ENCODE peak calls at places on chromosomes 12 and 14, in seven cellular contexts. One of them, this sample, is unnamed.

GRCh38 chr14:69263364-69263763 is 3.4 kb downstream of the GALNT16 start:
- DNase-seq in AG09319: peak
- DNase-seq in fibroblast of mammary gland: peak
- DNase-seq in bronchial epithelial cell: peak
- DNase-seq in progenitor cell of endocrine pancreas: no peak
- DNase-seq in dorsolateral prefrontal cortex: no peak
- DNase-seq in astrocyte of the spinal cord: peak
- DNase-seq in this sample: peak

GRCh38 chr14:101791919-101792572 is 30.5 kb downstream of the PPP2R5C start:
- DNase-seq in dorsolateral prefrontal cortex: no peak
- DNase-seq in fibroblast of mammary gland: peak
- DNase-seq in astrocyte of the spinal cord: peak
- DNase-seq in AG09319: peak
- DNase-seq in progenitor cell of endocrine pancreas: no peak
- DNase-seq in bronchial epithelial cell: peak
- DNase-seq in this sample: peak

GRCh38 chr14:99075771-99076370 is 196.1 kb downstream of the BCL11B start:
- DNase-seq in bronchial epithelial cell: peak
- DNase-seq in dorsolateral prefrontal cortex: no peak
- DNase-seq in astrocyte of the spinal cord: no peak
- DNase-seq in AG09319: no peak
- DNase-seq in progenitor cell of endocrine pancreas: no peak
- DNase-seq in fibroblast of mammary gland: no peak
- DNase-seq in this sample: peak

GRCh38 chr12:17928708-17929366 is 161.2 kb downstream of the RERGL start:
- DNase-seq in AG09319: no peak
- DNase-seq in fibroblast of mammary gland: peak
- DNase-seq in astrocyte of the spinal cord: peak
- DNase-seq in progenitor cell of endocrine pancreas: no peak
- DNase-seq in dorsolateral prefrontal cortex: no peak
- DNase-seq in bronchial epithelial cell: peak
- DNase-seq in this sample: peak

GRCh38 chr14:70018713-70019201 is 139.5 kb downstream of the SMOC1 start:
- DNase-seq in dorsolateral prefrontal cortex: no peak
- DNase-seq in bronchial epithelial cell: no peak
- DNase-seq in fibroblast of mammary gland: peak
- DNase-seq in AG09319: no peak
- DNase-seq in astrocyte of the spinal cord: peak
- DNase-seq in progenitor cell of endocrine pancreas: no peak
- DNase-seq in this sample: peak

GRCh38 chr12:26692417-26692816 is 140.6 kb downstream of the ITPR2 start:
- DNase-seq in dorsolateral prefrontal cortex: no peak
- DNase-seq in astrocyte of the spinal cord: no peak
- DNase-seq in progenitor cell of endocrine pancreas: no peak
- DNase-seq in bronchial epithelial cell: no peak
- DNase-seq in fibroblast of mammary gland: no peak
- DNase-seq in AG09319: no peak
- DNase-seq in this sample: no peak

GRCh38 chr12:67088401-67089118 is 180.6 kb upstream of the CAND1 start:
- DNase-seq in progenitor cell of endocrine pancreas: no peak
- DNase-seq in dorsolateral prefrontal cortex: no peak
- DNase-seq in AG09319: no peak
- DNase-seq in astrocyte of the spinal cord: no peak
- DNase-seq in fibroblast of mammary gland: no peak
- DNase-seq in bronchial epithelial cell: no peak
- DNase-seq in this sample: no peak

GRCh38 chr12:113422030-113422900 is at the start of gene SDSL:
- DNase-seq in astrocyte of the spinal cord: peak
- DNase-seq in AG09319: peak
- DNase-seq in progenitor cell of endocrine pancreas: no peak
- DNase-seq in dorsolateral prefrontal cortex: no peak
- DNase-seq in fibroblast of mammary gland: peak
- DNase-seq in bronchial epithelial cell: peak
- DNase-seq in this sample: peak

GRCh38 chr12:102169922-102170698 is 27.5 kb downstream of the PMCH start:
- DNase-seq in fibroblast of mammary gland: peak
- DNase-seq in dorsolateral prefrontal cortex: no peak
- DNase-seq in progenitor cell of endocrine pancreas: no peak
- DNase-seq in astrocyte of the spinal cord: peak
- DNase-seq in bronchial epithelial cell: peak
- DNase-seq in AG09319: no peak
- DNase-seq in this sample: peak

GRCh38 chr12:28374556-28374955 is 184.3 kb downstream of the CCDC91 start:
- DNase-seq in progenitor cell of endocrine pancreas: no peak
- DNase-seq in bronchial epithelial cell: peak
- DNase-seq in AG09319: no peak
- DNase-seq in fibroblast of mammary gland: peak
- DNase-seq in dorsolateral prefrontal cortex: no peak
- DNase-seq in astrocyte of the spinal cord: peak
- DNase-seq in this sample: no peak

GRCh38 chr12:40137252-40137651 is 31.4 kb upstream of the SLC2A13 start:
- DNase-seq in AG09319: no peak
- DNase-seq in fibroblast of mammary gland: peak
- DNase-seq in dorsolateral prefrontal cortex: no peak
- DNase-seq in progenitor cell of endocrine pancreas: no peak
- DNase-seq in astrocyte of the spinal cord: no peak
- DNase-seq in bronchial epithelial cell: peak
- DNase-seq in this sample: no peak

GRCh38 chr12:11981174-11981733 is 89.5 kb upstream of the BCL2L14 start:
- DNase-seq in bronchial epithelial cell: peak
- DNase-seq in fibroblast of mammary gland: peak
- DNase-seq in AG09319: no peak
- DNase-seq in dorsolateral prefrontal cortex: no peak
- DNase-seq in astrocyte of the spinal cord: peak
- DNase-seq in progenitor cell of endocrine pancreas: no peak
- DNase-seq in this sample: no peak

GRCh38 chr12:8577879-8578278 is 34.8 kb downstream of the AICDA start:
- DNase-seq in bronchial epithelial cell: no peak
- DNase-seq in AG09319: no peak
- DNase-seq in fibroblast of mammary gland: no peak
- DNase-seq in astrocyte of the spinal cord: no peak
- DNase-seq in dorsolateral prefrontal cortex: no peak
- DNase-seq in progenitor cell of endocrine pancreas: no peak
- DNase-seq in this sample: no peak

GRCh38 chr12:23502259-23502658 is 447.2 kb downstream of the SOX5 start:
- DNase-seq in AG09319: no peak
- DNase-seq in astrocyte of the spinal cord: no peak
- DNase-seq in progenitor cell of endocrine pancreas: no peak
- DNase-seq in dorsolateral prefrontal cortex: no peak
- DNase-seq in fibroblast of mammary gland: no peak
- DNase-seq in bronchial epithelial cell: no peak
- DNase-seq in this sample: no peak

GRCh38 chr12:23504641-23505399 is 444.6 kb downstream of the SOX5 start:
- DNase-seq in progenitor cell of endocrine pancreas: no peak
- DNase-seq in AG09319: no peak
- DNase-seq in fibroblast of mammary gland: no peak
- DNase-seq in bronchial epithelial cell: no peak
- DNase-seq in astrocyte of the spinal cord: no peak
- DNase-seq in dorsolateral prefrontal cortex: no peak
- DNase-seq in this sample: no peak

GRCh38 chr12:23503544-23503943 is 445.9 kb downstream of the SOX5 start:
- DNase-seq in bronchial epithelial cell: no peak
- DNase-seq in astrocyte of the spinal cord: no peak
- DNase-seq in progenitor cell of endocrine pancreas: no peak
- DNase-seq in fibroblast of mammary gland: no peak
- DNase-seq in dorsolateral prefrontal cortex: no peak
- DNase-seq in AG09319: no peak
- DNase-seq in this sample: no peak

GRCh38 chr12:23504043-23504442 is 445.4 kb downstream of the SOX5 start:
- DNase-seq in astrocyte of the spinal cord: no peak
- DNase-seq in fibroblast of mammary gland: no peak
- DNase-seq in dorsolateral prefrontal cortex: no peak
- DNase-seq in AG09319: no peak
- DNase-seq in progenitor cell of endocrine pancreas: no peak
- DNase-seq in bronchial epithelial cell: no peak
- DNase-seq in this sample: no peak
- TF ChIP-seq CTCF in astrocyte of the spinal cord: no peak
- TF ChIP-seq CTCF in fibroblast of mammary gland: no peak
- TF ChIP-seq CTCF in dorsolateral prefrontal cortex: no peak
- TF ChIP-seq CTCF in AG09319: no peak
- TF ChIP-seq CTCF in progenitor cell of endocrine pancreas: no peak
- TF ChIP-seq CTCF in bronchial epithelial cell: no peak
- TF ChIP-seq CTCF in this sample: no peak

GRCh38 chr12:110109037-110109836 is 14.9 kb upstream of the IFT81 start:
- DNase-seq in astrocyte of the spinal cord: peak
- DNase-seq in progenitor cell of endocrine pancreas: no peak
- DNase-seq in fibroblast of mammary gland: peak
- DNase-seq in bronchial epithelial cell: peak
- DNase-seq in AG09319: peak
- DNase-seq in dorsolateral prefrontal cortex: no peak
- DNase-seq in this sample: peak
- TF ChIP-seq CTCF in astrocyte of the spinal cord: no peak
- TF ChIP-seq CTCF in progenitor cell of endocrine pancreas: no peak
- TF ChIP-seq CTCF in fibroblast of mammary gland: no peak
- TF ChIP-seq CTCF in bronchial epithelial cell: no peak
- TF ChIP-seq CTCF in AG09319: no peak
- TF ChIP-seq CTCF in dorsolateral prefrontal cortex: no peak
- TF ChIP-seq CTCF in this sample: no peak

GRCh38 chr12:57759360-57759980 is 4.6 kb downstream of the MARCHF9 start:
- DNase-seq in bronchial epithelial cell: peak
- DNase-seq in progenitor cell of endocrine pancreas: no peak
- DNase-seq in dorsolateral prefrontal cortex: no peak
- DNase-seq in fibroblast of mammary gland: no peak
- DNase-seq in astrocyte of the spinal cord: no peak
- DNase-seq in AG09319: no peak
- DNase-seq in this sample: peak
- TF ChIP-seq CTCF in bronchial epithelial cell: peak
- TF ChIP-seq CTCF in progenitor cell of endocrine pancreas: peak
- TF ChIP-seq CTCF in dorsolateral prefrontal cortex: no peak
- TF ChIP-seq CTCF in fibroblast of mammary gland: peak
- TF ChIP-seq CTCF in astrocyte of the spinal cord: peak
- TF ChIP-seq CTCF in AG09319: peak
- TF ChIP-seq CTCF in this sample: peak

DNA sequence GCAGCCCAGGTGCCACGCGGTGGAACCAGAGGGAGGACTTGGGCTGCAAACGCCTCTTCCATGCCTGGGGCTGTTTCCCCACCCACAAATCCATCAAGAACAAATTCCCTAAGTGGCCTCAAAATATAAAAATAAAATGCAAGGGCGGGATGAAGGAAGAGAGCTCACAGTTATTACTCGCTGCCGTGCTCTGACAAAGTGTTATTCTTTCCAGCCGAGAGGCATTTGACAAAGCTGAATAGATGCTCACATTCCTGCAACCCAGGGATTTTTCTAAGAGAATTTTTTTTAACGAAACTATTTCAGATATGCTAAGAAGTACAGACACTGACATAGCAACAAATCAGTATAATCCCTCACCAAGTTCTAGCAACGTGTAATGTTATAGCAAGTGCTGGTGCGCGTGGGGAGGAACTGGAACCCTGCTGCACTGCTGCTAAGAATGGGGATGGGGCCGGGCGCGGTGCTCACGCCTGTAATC is 70.7 kb downstream of the SCARB1 start:
- DNase-seq in astrocyte of the spinal cord: peak
- DNase-seq in dorsolateral prefrontal cortex: no peak
- DNase-seq in progenitor cell of endocrine pancreas: no peak
- DNase-seq in AG09319: no peak
- DNase-seq in bronchial epithelial cell: no peak
- DNase-seq in fibroblast of mammary gland: no peak
- DNase-seq in this sample: no peak
- TF ChIP-seq CTCF in astrocyte of the spinal cord: no peak
- TF ChIP-seq CTCF in dorsolateral prefrontal cortex: no peak
- TF ChIP-seq CTCF in progenitor cell of endocrine pancreas: no peak
- TF ChIP-seq CTCF in AG09319: no peak
- TF ChIP-seq CTCF in bronchial epithelial cell: no peak
- TF ChIP-seq CTCF in fibroblast of mammary gland: no peak
- TF ChIP-seq CTCF in this sample: no peak

DNA sequence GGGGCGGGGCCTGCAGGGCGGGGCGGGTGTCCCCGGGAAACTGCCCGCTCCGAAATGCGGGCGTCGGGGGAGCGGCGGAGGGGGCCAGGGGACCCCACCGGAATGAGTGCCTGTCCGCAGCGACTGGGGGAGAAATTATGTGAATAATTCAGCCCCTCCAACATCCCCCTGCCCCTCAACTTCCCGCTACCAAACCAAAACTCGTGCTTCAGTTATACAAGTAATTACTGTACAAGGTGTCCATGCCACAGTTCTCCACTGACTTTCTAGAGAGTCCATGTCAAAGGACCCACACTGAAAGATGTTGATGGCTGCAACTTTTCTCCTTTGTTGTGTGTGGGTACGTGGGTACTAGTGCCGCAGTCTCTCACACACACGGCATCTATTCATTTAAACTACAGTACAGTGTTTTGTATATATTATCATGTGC is 407 bp upstream of the CDK17 start:
- DNase-seq in fibroblast of mammary gland: peak
- DNase-seq in astrocyte of the spinal cord: peak
- DNase-seq in progenitor cell of endocrine pancreas: no peak
- DNase-seq in AG09319: no peak
- DNase-seq in dorsolateral prefrontal cortex: no peak
- DNase-seq in bronchial epithelial cell: peak
- DNase-seq in this sample: peak
- TF ChIP-seq CTCF in fibroblast of mammary gland: no peak
- TF ChIP-seq CTCF in astrocyte of the spinal cord: no peak
- TF ChIP-seq CTCF in progenitor cell of endocrine pancreas: no peak
- TF ChIP-seq CTCF in AG09319: no peak
- TF ChIP-seq CTCF in dorsolateral prefrontal cortex: no peak
- TF ChIP-seq CTCF in bronchial epithelial cell: no peak
- TF ChIP-seq CTCF in this sample: no peak

GRCh38 chr12:121061831-121062230 is 22.8 kb upstream of the OASL start:
- DNase-seq in AG09319: no peak
- DNase-seq in bronchial epithelial cell: no peak
- DNase-seq in fibroblast of mammary gland: peak
- DNase-seq in dorsolateral prefrontal cortex: no peak
- DNase-seq in astrocyte of the spinal cord: no peak
- DNase-seq in progenitor cell of endocrine pancreas: no peak
- DNase-seq in this sample: peak
- TF ChIP-seq CTCF in AG09319: peak
- TF ChIP-seq CTCF in bronchial epithelial cell: no peak
- TF ChIP-seq CTCF in fibroblast of mammary gland: peak
- TF ChIP-seq CTCF in dorsolateral prefrontal cortex: peak
- TF ChIP-seq CTCF in astrocyte of the spinal cord: peak
- TF ChIP-seq CTCF in progenitor cell of endocrine pancreas: peak
- TF ChIP-seq CTCF in this sample: peak

GRCh38 chr12:100154472-100155247 is 12.0 kb upstream of the BLTP3B start:
- DNase-seq in dorsolateral prefrontal cortex: peak
- DNase-seq in fibroblast of mammary gland: peak
- DNase-seq in bronchial epithelial cell: peak
- DNase-seq in astrocyte of the spinal cord: peak
- DNase-seq in progenitor cell of endocrine pancreas: peak
- DNase-seq in AG09319: no peak
- DNase-seq in this sample: peak
- TF ChIP-seq CTCF in dorsolateral prefrontal cortex: peak
- TF ChIP-seq CTCF in fibroblast of mammary gland: peak
- TF ChIP-seq CTCF in bronchial epithelial cell: peak
- TF ChIP-seq CTCF in astrocyte of the spinal cord: peak
- TF ChIP-seq CTCF in progenitor cell of endocrine pancreas: peak
- TF ChIP-seq CTCF in AG09319: peak
- TF ChIP-seq CTCF in this sample: peak

DNA sequence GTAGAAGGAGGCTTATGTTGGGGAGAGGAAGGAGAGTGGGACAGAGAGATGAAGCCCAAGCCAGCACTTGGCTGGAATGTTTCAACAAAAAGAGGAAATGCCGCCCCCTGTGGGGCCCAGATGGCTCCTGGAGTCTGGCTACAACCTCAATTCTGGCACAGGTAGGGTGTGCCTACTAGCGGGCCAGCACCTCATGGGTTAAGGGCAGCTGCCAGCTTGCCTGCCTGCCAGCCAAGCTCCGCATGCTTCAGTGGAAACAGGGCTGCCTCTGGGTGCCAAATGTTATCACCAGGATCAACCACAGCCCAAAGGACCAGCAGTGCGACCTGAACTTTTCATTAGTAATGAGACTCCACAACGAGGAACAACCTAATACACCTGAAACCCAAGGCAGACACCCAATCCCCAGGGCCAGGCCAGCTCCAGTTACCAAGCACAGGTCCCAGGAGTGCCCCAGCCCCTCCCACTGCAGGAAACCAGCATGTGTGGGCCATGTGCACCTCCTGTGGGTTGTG is 11.3 kb downstream of the RAB15 start:
- DNase-seq in fibroblast of mammary gland: no peak
- DNase-seq in astrocyte of the spinal cord: no peak
- DNase-seq in progenitor cell of endocrine pancreas: no peak
- DNase-seq in bronchial epithelial cell: no peak
- DNase-seq in dorsolateral prefrontal cortex: no peak
- DNase-seq in AG09319: no peak
- DNase-seq in this sample: no peak
- TF ChIP-seq CTCF in fibroblast of mammary gland: no peak
- TF ChIP-seq CTCF in astrocyte of the spinal cord: peak
- TF ChIP-seq CTCF in progenitor cell of endocrine pancreas: no peak
- TF ChIP-seq CTCF in bronchial epithelial cell: peak
- TF ChIP-seq CTCF in dorsolateral prefrontal cortex: no peak
- TF ChIP-seq CTCF in AG09319: no peak
- TF ChIP-seq CTCF in this sample: no peak